ENCODE peak calls at places on chromosomes 12 and 14, in ten cellular contexts. Q is fibroblast of pulmonary artery; O is fibroblast of the conjunctiva; J is C1 segment of cervical spinal cord; X is RWPE1; Y is left lung; P is stimulated activated CD4-positive, alpha-beta T cell treated with anti-CD3 and anti-CD28 coated beads, Interleukin-2, amount 100 ng/mL, for 4 hours; Z is stimulated activated CD8-positive, alpha-beta memory T cell treated with anti-CD3 and anti-CD28 coated beads, Interleukin-12 subunit alpha, Interleukin-12 subunit beta, amount 100 ng/mL, for 4 hours; D is activated naive CD4-positive, alpha-beta T cell treated with anti-CD3 and anti-CD28 coated beads, Interleukin-2, amount 10 ng/mL, durations not matched to agents 7 days and 5 days; F is activated T-helper 1 cell treated with Interleukin-2 at 50 U/mL for 16 hours. B is an unnamed sample.

GRCh38 chr14:74546416-74546815 is 52.9 kb downstream of the ISCA2 start:
- DNase-seq in Q (no peak), O (no peak), J (no peak), X (no peak), Y (no peak), P (no peak), Z (no peak), D (no peak), F (no peak), B (no peak)

GRCh38 chr14:102508774-102509743 is 517 bp downstream of the ANKRD9 start:
- DNase-seq in Q (peak), O (no peak), J (no peak), X (no peak), Y (peak), P (peak), Z (no peak), D (peak), F (no peak), B (peak)

GRCh38 chr12:121167951-121168350 is 35.3 kb downstream of the P2RX7 start:
- DNase-seq in Q (no peak), O (no peak), J (no peak), X (no peak), Y (no peak), P (no peak), Z (no peak), D (no peak), F (no peak), B (no peak)

GRCh38 chr14:65784574-65784973 is 372.0 kb downstream of the FUT8 start:
- DNase-seq in Q (no peak), O (no peak), J (no peak), X (no peak), Y (no peak), P (no peak), Z (no peak), D (no peak), F (no peak), B (no peak)

GRCh38 chr14:99792551-99793212 is 531 bp upstream of the EML1 start:
- DNase-seq in Q (peak), O (no peak), J (peak), X (no peak), Y (no peak), P (no peak), Z (no peak), D (no peak), F (no peak), B (peak)

GRCh38 chr12:951166-951565 is 1.7 kb upstream of the RAD52 start:
- DNase-seq in Q (no peak), O (no peak), J (no peak), X (no peak), Y (no peak), P (no peak), Z (no peak), D (no peak), F (no peak), B (no peak)

GRCh38 chr12:26287666-26288408 is 92.5 kb downstream of the SSPN start:
- DNase-seq in Q (peak), O (no peak), J (no peak), X (no peak), Y (peak), P (no peak), Z (no peak), D (no peak), F (no peak), B (no peak)

GRCh38 chr14:106665814-106666213 is 1139.4 kb downstream of the TMEM121 start:
- DNase-seq in Q (no peak), O (no peak), J (no peak), X (no peak), Y (no peak), P (no peak), Z (no peak), D (no peak), F (no peak), B (no peak)

GRCh38 chr14:96625436-96625945 is 123.3 kb downstream of the PAPOLA start:
- DNase-seq in Q (no peak), O (no peak), J (no peak), X (no peak), Y (no peak), P (no peak), Z (no peak), D (peak), F (no peak), B (no peak)

GRCh38 chr12:124286414-124286813 is 8.5 kb upstream of the RFLNA start:
- DNase-seq in Q (peak), O (no peak), J (no peak), X (peak), Y (peak), P (no peak), Z (no peak), D (no peak), F (no peak), B (no peak)

GRCh38 chr14:24139272-24139934 is 2.0 kb downstream of the EMC9 start:
- DNase-seq in Q (no peak), O (no peak), J (no peak), X (no peak), Y (no peak), P (no peak), Z (no peak), D (peak), F (no peak), B (no peak)

GRCh38 chr14:101459392-101459900 is 101.8 kb upstream of the DIO3 start:
- DNase-seq in Q (no peak), O (no peak), J (no peak), X (no peak), Y (no peak), P (no peak), Z (no peak), D (no peak), F (no peak), B (no peak)

GRCh38 chr12:29889737-29890136 is 106.0 kb upstream of the TMTC1 start:
- DNase-seq in Q (peak), O (peak), J (peak), X (no peak), Y (no peak), P (no peak), Z (no peak), D (no peak), F (no peak), B (peak)

GRCh38 chr14:92447416-92448197 is 66.0 kb upstream of the RIN3 start:
- DNase-seq in Q (no peak), O (no peak), J (no peak), X (no peak), Y (no peak), P (no peak), Z (no peak), D (no peak), F (no peak), B (no peak)

GRCh38 chr12:62900686-62901272 is 34.2 kb downstream of the PPM1H start:
- DNase-seq in Q (no peak), O (peak), J (no peak), X (no peak), Y (no peak), P (no peak), Z (no peak), D (no peak), F (no peak), B (no peak)

GRCh38 chr14:73633517-73634332 is 11.1 kb upstream of the DNAL1 start:
- DNase-seq in Q (peak), O (peak), J (peak), X (peak), Y (peak), P (peak), Z (peak), D (peak), F (peak), B (peak)

GRCh38 chr12:130831246-130831645 is 7.8 kb downstream of the STX2 start:
- DNase-seq in Q (no peak), O (no peak), J (no peak), X (no peak), Y (no peak), P (no peak), Z (no peak), D (no peak), F (no peak), B (no peak)

GRCh38 chr12:97758102-97758501 is 295.5 kb downstream of the RMST start:
- DNase-seq in Q (no peak), O (no peak), J (no peak), X (no peak), Y (no peak), P (no peak), Z (no peak), D (no peak), F (no peak), B (no peak)

GRCh38 chr12:127272864-127273263 is 994.1 kb upstream of the TMEM132C start:
- DNase-seq in Q (peak), O (peak), J (no peak), X (peak), Y (no peak), P (no peak), Z (no peak), D (no peak), F (no peak), B (no peak)

GRCh38 chr12:2053675-2054070 is 886 bp downstream of the CACNA1C start:
- DNase-seq in Q (no peak), O (no peak), J (no peak), X (no peak), Y (peak), P (no peak), Z (no peak), D (no peak), F (no peak), B (peak)

GRCh38 chr12:131533139-131533538 is 177.8 kb upstream of the SFSWAP start:
- DNase-seq in Q (no peak), O (no peak), J (no peak), X (no peak), Y (no peak), P (no peak), Z (no peak), D (no peak), F (no peak), B (no peak)

GRCh38 chr12:123748661-123749060 is 13.4 kb upstream of the DNAH10 start:
- DNase-seq in Q (no peak), O (no peak), J (no peak), X (peak), Y (no peak), P (no peak), Z (no peak), D (no peak), F (no peak), B (no peak)

GRCh38 chr12:103503546-103504480 is 8.0 kb upstream of the C12orf42 start:
- DNase-seq in Q (no peak), O (no peak), J (no peak), X (no peak), Y (no peak), P (peak), Z (no peak), D (peak), F (peak), B (no peak)

GRCh38 chr14:24110060-24110459 is 4.5 kb upstream of the DCAF11 start:
- DNase-seq in Q (no peak), O (no peak), J (no peak), X (no peak), Y (peak), P (no peak), Z (no peak), D (no peak), F (no peak), B (no peak)